ENCODE peak calls at places on chromosomes 3 and 15, in four cellular contexts. H is tibial nerve, F is lower lobe of right lung, O is kidney. U is an unnamed sample.

GRCh38 chr3:179608931-179609720 is 4.5 kb downstream of the NDUFB5 start:
- DNase-seq in H (no peak), F (no peak), O (no peak), U (no peak)

GRCh38 chr15:68346986-68347385 is 69.4 kb downstream of the FEM1B start:
- DNase-seq in H (no peak), F (no peak), O (no peak), U (no peak)

GRCh38 chr3:52838561-52839267 is 3.9 kb upstream of the MUSTN1 start:
- DNase-seq in H (no peak), F (no peak), O (peak), U (no peak)

GRCh38 chr3:4759689-4760312 is 219.4 kb upstream of the BHLHE40 start:
- DNase-seq in H (no peak), F (no peak), O (no peak), U (no peak)

GRCh38 chr15:45521596-45522167 is 873 bp downstream of the SLC30A4 start:
- DNase-seq in H (peak), F (no peak), O (no peak), U (no peak)

GRCh38 chr3:50238549-50239026 is 2.6 kb downstream of the GNAI2 start:
- DNase-seq in H (peak), F (peak), O (peak), U (peak)

GRCh38 chr15:56835598-56836275 is 82.7 kb upstream of the TCF12 start:
- DNase-seq in H (no peak), F (no peak), O (no peak), U (no peak)

GRCh38 chr3:177622520-177622919 is 425.2 kb upstream of the TBL1XR1 start:
- DNase-seq in H (no peak), F (no peak), O (no peak), U (no peak)

GRCh38 chr3:194637066-194637465 is 3.8 kb upstream of the TMEM44 start:
- DNase-seq in H (no peak), F (no peak), O (no peak), U (peak)

GRCh38 chr3:176814252-176814651 is 383.0 kb downstream of the TBL1XR1 start:
- DNase-seq in H (peak), F (peak), O (peak), U (no peak)

GRCh38 chr3:77254967-77255831 is 215.3 kb downstream of the ROBO2 start:
- DNase-seq in H (peak), F (no peak), O (no peak), U (peak)

GRCh38 chr3:119630562-119631329 is 29.6 kb downstream of the POPDC2 start:
- DNase-seq in H (no peak), F (no peak), O (no peak), U (no peak)

GRCh38 chr3:65439641-65440040 is 599.1 kb downstream of the MAGI1 start:
- DNase-seq in H (peak), F (peak), O (no peak), U (no peak)

GRCh38 chr3:72591522-72592421 is 256.5 kb downstream of the SHQ1 start:
- DNase-seq in H (peak), F (no peak), O (peak), U (peak)

GRCh38 chr3:178551916-178552321 is 15.7 kb downstream of the KCNMB2 start:
- DNase-seq in H (no peak), F (no peak), O (no peak), U (no peak)

GRCh38 chr3:12875857-12876451 is 34.6 kb upstream of the RPL32 start:
- DNase-seq in H (no peak), F (peak), O (no peak), U (no peak)

GRCh38 chr15:52076889-52077781 is 35.4 kb downstream of the BCL2L10 start:
- DNase-seq in H (no peak), F (no peak), O (no peak), U (no peak)

GRCh38 chr3:16828815-16829214 is 55.9 kb upstream of the PLCL2 start:
- DNase-seq in H (no peak), F (peak), O (no peak), U (no peak)

GRCh38 chr15:79169531-79170123 is 79.0 kb upstream of the RASGRF1 start:
- DNase-seq in H (no peak), F (no peak), O (no peak), U (no peak)

GRCh38 chr3:135739755-135740154 is 225.8 kb upstream of the PPP2R3A start:
- DNase-seq in H (no peak), F (no peak), O (no peak), U (no peak)

GRCh38 chr3:51946796-51947195 is 4.6 kb downstream of the PARP3 start:
- DNase-seq in H (no peak), F (no peak), O (no peak), U (no peak)

GRCh38 chr3:108677811-108678210 is 79.4 kb downstream of the RETNLB start:
- DNase-seq in H (no peak), F (no peak), O (no peak), U (no peak)
- TF ChIP-seq CTCF in H (no peak), F (no peak), O (no peak), U (no peak)

DNA sequence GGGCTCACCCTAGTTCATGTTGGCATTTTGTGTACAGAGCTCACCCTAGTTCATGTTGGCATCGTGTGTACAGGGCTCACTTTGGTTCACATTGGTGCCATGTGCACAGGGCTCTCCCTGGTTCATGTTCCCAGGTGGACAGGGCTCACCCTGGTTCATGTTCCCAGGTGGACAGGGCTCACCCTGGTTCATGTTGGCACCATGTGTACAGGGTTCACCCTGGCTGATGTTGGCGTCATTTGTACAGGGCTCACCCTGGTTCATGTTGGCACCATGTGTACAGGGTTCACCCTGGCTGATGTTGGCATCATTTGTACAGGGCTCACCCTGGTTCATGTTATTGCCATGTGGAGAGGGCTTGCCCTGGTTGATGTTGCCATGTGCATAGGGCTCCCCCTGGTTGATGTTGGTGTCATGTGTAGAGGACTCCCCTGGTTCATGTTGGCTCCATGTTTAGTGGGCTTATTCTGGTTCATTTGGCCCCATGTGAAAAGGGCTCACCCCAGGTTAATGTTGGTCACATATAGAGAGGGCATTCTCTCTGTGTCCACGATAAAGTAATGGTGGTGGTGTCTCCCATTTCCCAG is 31.7 kb upstream of the NR2C2 start:
- DNase-seq in H (peak), F (no peak), O (no peak), U (no peak)
- TF ChIP-seq CTCF in H (no peak), F (no peak), O (peak), U (no peak)

GRCh38 chr3:11271986-11272904 is at the start of gene ATG7:
- DNase-seq in H (peak), F (peak), O (peak), U (peak)
- TF ChIP-seq CTCF in H (no peak), F (no peak), O (no peak), U (no peak)

DNA sequence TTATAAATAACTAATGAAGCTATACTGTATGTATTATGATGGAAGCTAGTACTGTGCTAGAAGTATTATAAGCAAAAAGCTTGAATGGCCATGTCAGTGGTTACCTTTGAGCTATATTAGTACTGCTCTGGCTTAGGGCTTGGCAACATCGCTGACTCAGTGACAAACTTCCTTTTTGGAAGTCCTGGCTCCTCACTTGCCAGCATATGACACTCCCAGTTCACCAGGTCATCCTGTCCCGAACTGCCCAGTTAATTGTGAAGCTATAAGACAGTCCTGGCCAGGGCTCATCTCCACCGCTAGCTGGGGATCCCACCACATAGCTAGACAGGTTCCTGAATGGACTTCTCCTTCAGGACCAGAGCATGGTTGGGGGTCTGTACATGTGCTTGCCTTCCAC is 31.9 kb downstream of the RAB8B start:
- DNase-seq in H (no peak), F (no peak), O (no peak), U (peak)
- TF ChIP-seq CTCF in H (no peak), F (no peak), O (no peak), U (no peak)

DNA sequence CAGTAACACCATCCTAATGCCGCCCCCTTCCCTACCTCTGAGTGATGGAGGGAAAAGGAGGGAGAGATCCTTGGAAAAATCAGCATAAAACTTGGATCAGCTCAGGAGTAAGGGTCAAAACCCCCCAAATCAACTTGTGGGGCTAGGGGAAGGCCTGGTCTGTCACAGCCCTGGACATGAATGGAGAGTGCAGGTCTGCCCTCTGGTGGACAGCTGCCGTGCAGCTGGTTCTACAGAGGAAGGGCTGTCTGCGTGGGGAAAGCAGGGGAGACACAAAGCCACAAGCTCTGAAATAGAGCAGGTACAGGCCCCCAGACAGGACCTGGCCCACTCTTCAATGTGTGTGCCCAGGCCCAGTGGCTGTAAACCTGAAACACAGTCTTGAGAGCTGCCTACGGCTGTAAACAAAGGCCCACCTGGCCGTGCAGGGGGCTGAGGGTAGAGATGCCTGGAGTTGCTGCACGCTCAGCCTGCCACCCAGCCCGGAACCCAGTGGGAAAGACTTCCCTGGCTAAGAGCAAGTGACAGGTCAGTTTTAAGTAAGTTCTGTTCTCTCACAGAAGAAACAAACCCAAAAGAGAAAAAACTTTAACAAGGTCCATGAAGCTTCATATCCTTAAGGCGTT is 16.4 kb downstream of the CLK3 start:
- DNase-seq in H (peak), F (no peak), O (no peak), U (no peak)
- TF ChIP-seq CTCF in H (peak), F (peak), O (peak), U (no peak)

DNA sequence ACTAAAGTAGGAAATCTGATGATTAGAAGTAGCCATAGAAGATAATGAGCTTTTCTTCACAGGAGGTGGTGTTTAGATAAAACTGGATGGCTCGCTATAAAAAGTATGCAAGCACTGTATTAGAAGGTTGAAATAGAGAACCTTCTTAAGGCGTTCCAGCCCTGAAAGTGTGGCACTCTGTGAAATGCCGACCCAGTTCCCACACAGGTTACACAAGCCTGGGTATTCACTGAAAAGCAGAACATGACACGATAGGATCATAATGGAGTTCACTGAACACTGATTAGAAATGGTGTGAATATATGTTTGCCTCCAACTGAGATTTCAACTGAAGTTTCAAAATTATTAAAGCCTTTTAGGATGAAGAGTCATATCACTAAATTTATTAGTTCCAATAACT is 15.0 kb upstream of the LRRC34 start:
- DNase-seq in H (no peak), F (no peak), O (no peak), U (no peak)
- TF ChIP-seq CTCF in H (no peak), F (no peak), O (no peak), U (no peak)

U was measured in lower leg skin.